ENCODE peak calls at places on chromosomes 1 and 21, in eight cellular contexts. One of them, this sample, is unnamed.
A peak's percentile ranks its signal among the peaks of the same experiment; 100 is the strongest.

GRCh38 chr1:230186003-230186863 is 119.2 kb downstream of the GALNT2 start:
- DNase-seq in endothelial cell of umbilical vein: peak; percentile 92
- DNase-seq in HFFc6: peak; percentile 83
- DNase-seq in epithelial cell of proximal tubule: peak; percentile 10
- DNase-seq in MCF 10A: peak; percentile 99
- DNase-seq in Calu3: peak; percentile 71
- DNase-seq in HFF-Myc: peak; percentile 85
- DNase-seq in lower lobe of right lung: peak; percentile 84
- DNase-seq in this sample: peak; percentile 87

GRCh38 chr1:229509576-229509975 is 1.4 kb upstream of the NUP133 start:
- DNase-seq in endothelial cell of umbilical vein: no peak
- DNase-seq in Calu3: no peak
- DNase-seq in HFF-Myc: no peak
- DNase-seq in lower lobe of right lung: no peak
- DNase-seq in epithelial cell of proximal tubule: no peak
- DNase-seq in MCF 10A: peak; percentile 78
- DNase-seq in HFFc6: no peak
- DNase-seq in this sample: no peak

GRCh38 chr1:172350781-172351180 is 69.7 kb upstream of the C1orf105 start:
- DNase-seq in lower lobe of right lung: no peak
- DNase-seq in endothelial cell of umbilical vein: peak; percentile 2
- DNase-seq in MCF 10A: no peak
- DNase-seq in HFF-Myc: no peak
- DNase-seq in HFFc6: no peak
- DNase-seq in Calu3: no peak
- DNase-seq in epithelial cell of proximal tubule: no peak
- DNase-seq in this sample: no peak

GRCh38 chr1:196160066-196160795 is 448.0 kb downstream of the KCNT2 start:
- DNase-seq in epithelial cell of proximal tubule: peak; percentile 13
- DNase-seq in Calu3: no peak
- DNase-seq in MCF 10A: peak; percentile 95
- DNase-seq in HFF-Myc: no peak
- DNase-seq in endothelial cell of umbilical vein: no peak
- DNase-seq in HFFc6: peak; percentile 70
- DNase-seq in lower lobe of right lung: no peak
- DNase-seq in this sample: no peak

GRCh38 chr1:56073206-56073605 is 506.2 kb downstream of the PLPP3 start:
- DNase-seq in endothelial cell of umbilical vein: no peak
- DNase-seq in HFFc6: peak; percentile 25
- DNase-seq in MCF 10A: no peak
- DNase-seq in HFF-Myc: no peak
- DNase-seq in lower lobe of right lung: no peak
- DNase-seq in Calu3: no peak
- DNase-seq in epithelial cell of proximal tubule: no peak
- DNase-seq in this sample: no peak

GRCh38 chr1:983736-984475 is 2.0 kb upstream of the PERM1 start:
- DNase-seq in endothelial cell of umbilical vein: no peak
- DNase-seq in MCF 10A: no peak
- DNase-seq in HFF-Myc: no peak
- DNase-seq in lower lobe of right lung: no peak
- DNase-seq in HFFc6: no peak
- DNase-seq in Calu3: peak; percentile 57
- DNase-seq in epithelial cell of proximal tubule: no peak
- DNase-seq in this sample: no peak

GRCh38 chr1:193589597-193590040 is 403.2 kb upstream of the B3GALT2 start:
- DNase-seq in Calu3: no peak
- DNase-seq in HFF-Myc: peak; percentile 33
- DNase-seq in MCF 10A: peak; percentile 97
- DNase-seq in endothelial cell of umbilical vein: peak; percentile 38
- DNase-seq in epithelial cell of proximal tubule: no peak
- DNase-seq in lower lobe of right lung: no peak
- DNase-seq in HFFc6: peak; percentile 22
- DNase-seq in this sample: no peak

GRCh38 chr21:42400525-42400924 is 3.2 kb upstream of the UBASH3A start:
- DNase-seq in lower lobe of right lung: no peak
- DNase-seq in HFF-Myc: peak; percentile 22
- DNase-seq in Calu3: no peak
- DNase-seq in endothelial cell of umbilical vein: no peak
- DNase-seq in epithelial cell of proximal tubule: no peak
- DNase-seq in HFFc6: no peak
- DNase-seq in MCF 10A: peak; percentile 68
- DNase-seq in this sample: no peak

GRCh38 chr1:225318706-225319575 is 108.9 kb downstream of the LBR start:
- DNase-seq in Calu3: peak; percentile 71
- DNase-seq in epithelial cell of proximal tubule: peak; percentile 22
- DNase-seq in MCF 10A: peak; percentile 85
- DNase-seq in endothelial cell of umbilical vein: peak; percentile 38
- DNase-seq in HFFc6: peak; percentile 40
- DNase-seq in lower lobe of right lung: no peak
- DNase-seq in HFF-Myc: peak; percentile 21
- DNase-seq in this sample: no peak

GRCh38 chr1:89125571-89126233 is at the start of gene GBP2:
- DNase-seq in epithelial cell of proximal tubule: peak; percentile 84
- DNase-seq in lower lobe of right lung: no peak
- DNase-seq in endothelial cell of umbilical vein: peak; percentile 85
- DNase-seq in MCF 10A: peak; percentile 84
- DNase-seq in HFFc6: peak; percentile 71
- DNase-seq in Calu3: peak; percentile 4
- DNase-seq in HFF-Myc: peak; percentile 42
- DNase-seq in this sample: no peak

GRCh38 chr1:44786138-44786840 is 1.7 kb downstream of the BEST4 start:
- DNase-seq in epithelial cell of proximal tubule: no peak
- DNase-seq in Calu3: peak; percentile 76
- DNase-seq in endothelial cell of umbilical vein: peak; percentile 69
- DNase-seq in lower lobe of right lung: peak; percentile 86
- DNase-seq in HFF-Myc: no peak
- DNase-seq in MCF 10A: peak; percentile 68
- DNase-seq in HFFc6: peak; percentile 33
- DNase-seq in this sample: peak; percentile 89

GRCh38 chr1:173101589-173101988 is 50.8 kb upstream of the TNFSF18 start:
- DNase-seq in HFF-Myc: no peak
- DNase-seq in Calu3: no peak
- DNase-seq in lower lobe of right lung: no peak
- DNase-seq in epithelial cell of proximal tubule: no peak
- DNase-seq in MCF 10A: no peak
- DNase-seq in HFFc6: no peak
- DNase-seq in endothelial cell of umbilical vein: no peak
- DNase-seq in this sample: no peak

GRCh38 chr1:14672030-14672429 is 73.5 kb downstream of the KAZN start:
- DNase-seq in endothelial cell of umbilical vein: no peak
- DNase-seq in MCF 10A: no peak
- DNase-seq in lower lobe of right lung: no peak
- DNase-seq in Calu3: no peak
- DNase-seq in HFFc6: no peak
- DNase-seq in HFF-Myc: no peak
- DNase-seq in epithelial cell of proximal tubule: peak; percentile 13
- DNase-seq in this sample: no peak

GRCh38 chr1:34266127-34266951 is 89.6 kb downstream of the C1orf94 start:
- DNase-seq in Calu3: no peak
- DNase-seq in epithelial cell of proximal tubule: no peak
- DNase-seq in MCF 10A: no peak
- DNase-seq in endothelial cell of umbilical vein: no peak
- DNase-seq in HFFc6: no peak
- DNase-seq in lower lobe of right lung: no peak
- DNase-seq in HFF-Myc: no peak
- DNase-seq in this sample: no peak

GRCh38 chr1:11414921-11415538 is 63.9 kb upstream of the DISP3 start:
- DNase-seq in endothelial cell of umbilical vein: no peak
- DNase-seq in epithelial cell of proximal tubule: no peak
- DNase-seq in Calu3: no peak
- DNase-seq in HFFc6: no peak
- DNase-seq in lower lobe of right lung: no peak
- DNase-seq in MCF 10A: no peak
- DNase-seq in HFF-Myc: no peak
- DNase-seq in this sample: no peak
- TF ChIP-seq CTCF in endothelial cell of umbilical vein: no peak
- TF ChIP-seq CTCF in epithelial cell of proximal tubule: no peak
- TF ChIP-seq CTCF in Calu3: no peak
- TF ChIP-seq CTCF in HFFc6: no peak
- TF ChIP-seq CTCF in lower lobe of right lung: no peak
- TF ChIP-seq CTCF in MCF 10A: no peak
- TF ChIP-seq CTCF in HFF-Myc: no peak
- TF ChIP-seq CTCF in this sample: no peak

DNA sequence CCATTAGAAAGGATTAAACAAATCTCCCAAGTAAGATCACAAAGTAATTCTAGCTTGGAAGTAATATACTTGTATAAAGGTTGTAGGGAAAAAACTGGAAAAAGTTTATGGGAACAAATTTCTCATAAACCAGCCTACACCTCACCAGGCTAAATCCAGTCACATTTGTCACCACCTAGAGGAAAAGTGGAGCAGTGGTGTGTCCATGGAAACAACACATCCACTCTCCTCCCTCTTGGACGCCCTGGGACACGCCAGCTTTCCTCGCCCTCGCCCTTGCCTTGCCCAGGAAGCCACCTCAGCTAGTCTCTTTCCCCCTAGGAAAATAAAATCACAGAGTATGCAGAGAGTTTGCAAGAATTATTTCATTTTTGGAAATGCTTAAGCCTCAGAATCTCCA is 2.2 kb downstream of the PALMD start:
- DNase-seq in endothelial cell of umbilical vein: peak; percentile 95
- DNase-seq in HFF-Myc: no peak
- DNase-seq in lower lobe of right lung: peak; percentile 42
- DNase-seq in Calu3: peak; percentile 59
- DNase-seq in HFFc6: no peak
- DNase-seq in MCF 10A: peak; percentile 62
- DNase-seq in epithelial cell of proximal tubule: no peak
- DNase-seq in this sample: peak; percentile 57
- TF ChIP-seq CTCF in endothelial cell of umbilical vein: peak; percentile 40
- TF ChIP-seq CTCF in HFF-Myc: no peak
- TF ChIP-seq CTCF in lower lobe of right lung: peak; percentile 18
- TF ChIP-seq CTCF in Calu3: no peak
- TF ChIP-seq CTCF in HFFc6: peak; percentile 46
- TF ChIP-seq CTCF in MCF 10A: no peak
- TF ChIP-seq CTCF in epithelial cell of proximal tubule: peak; percentile 48
- TF ChIP-seq CTCF in this sample: peak; percentile 27

DNA sequence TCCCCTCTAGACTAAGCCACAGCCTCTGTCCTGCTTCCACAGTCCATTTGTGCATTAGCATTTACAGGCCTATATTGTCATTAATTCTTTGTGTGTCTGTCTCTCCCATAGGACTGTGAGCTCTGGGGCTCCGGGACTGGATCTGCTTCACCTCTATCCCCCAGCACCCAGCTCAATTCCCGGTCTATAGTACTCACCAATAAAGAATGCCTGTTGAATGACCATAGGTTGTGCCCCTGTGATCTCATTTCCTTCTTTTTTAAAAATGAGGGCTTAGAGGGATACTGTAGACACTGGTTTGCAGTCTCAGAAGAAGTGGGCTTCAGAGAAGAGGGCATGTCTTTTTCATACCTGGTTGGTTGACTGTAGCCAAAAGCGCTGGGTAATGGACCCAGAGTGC is 8.8 kb upstream of the POU3F1 start:
- DNase-seq in Calu3: no peak
- DNase-seq in epithelial cell of proximal tubule: no peak
- DNase-seq in MCF 10A: no peak
- DNase-seq in endothelial cell of umbilical vein: no peak
- DNase-seq in lower lobe of right lung: no peak
- DNase-seq in HFFc6: no peak
- DNase-seq in HFF-Myc: no peak
- DNase-seq in this sample: no peak
- TF ChIP-seq CTCF in Calu3: no peak
- TF ChIP-seq CTCF in epithelial cell of proximal tubule: no peak
- TF ChIP-seq CTCF in MCF 10A: no peak
- TF ChIP-seq CTCF in endothelial cell of umbilical vein: no peak
- TF ChIP-seq CTCF in lower lobe of right lung: no peak
- TF ChIP-seq CTCF in HFFc6: no peak
- TF ChIP-seq CTCF in HFF-Myc: no peak
- TF ChIP-seq CTCF in this sample: no peak

GRCh38 chr1:78565393-78565792 is 54.9 kb upstream of the IFI44L start:
- DNase-seq in endothelial cell of umbilical vein: no peak
- DNase-seq in lower lobe of right lung: no peak
- DNase-seq in HFF-Myc: no peak
- DNase-seq in HFFc6: no peak
- DNase-seq in Calu3: no peak
- DNase-seq in MCF 10A: no peak
- DNase-seq in epithelial cell of proximal tubule: no peak
- DNase-seq in this sample: no peak

DNA sequence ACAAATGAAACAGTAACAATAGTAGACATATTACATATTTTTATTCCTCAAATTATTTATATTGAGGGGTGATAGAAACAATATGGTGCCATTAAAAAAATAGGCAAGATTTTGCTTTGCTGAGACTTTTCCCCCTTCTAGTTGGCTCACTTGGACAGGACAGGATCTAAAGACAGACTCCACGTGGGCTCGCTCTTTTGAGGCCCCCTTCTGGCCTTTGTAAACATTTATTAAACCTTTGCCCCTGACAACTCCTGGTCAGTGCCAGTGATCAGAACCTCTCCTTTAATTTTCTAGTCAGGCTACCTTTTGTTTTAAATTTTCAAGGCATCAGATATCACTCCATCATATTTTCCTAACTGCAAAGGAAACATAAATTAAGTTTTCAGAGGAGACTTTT is 49.7 kb upstream of the IFI44L start:
- DNase-seq in epithelial cell of proximal tubule: no peak
- DNase-seq in HFF-Myc: no peak
- DNase-seq in lower lobe of right lung: no peak
- DNase-seq in endothelial cell of umbilical vein: no peak
- DNase-seq in HFFc6: no peak
- DNase-seq in MCF 10A: peak; percentile 9
- DNase-seq in Calu3: no peak
- DNase-seq in this sample: no peak
- TF ChIP-seq CTCF in epithelial cell of proximal tubule: peak; percentile 28
- TF ChIP-seq CTCF in HFF-Myc: no peak
- TF ChIP-seq CTCF in lower lobe of right lung: no peak
- TF ChIP-seq CTCF in endothelial cell of umbilical vein: no peak
- TF ChIP-seq CTCF in HFFc6: peak; percentile 30
- TF ChIP-seq CTCF in MCF 10A: no peak
- TF ChIP-seq CTCF in Calu3: no peak
- TF ChIP-seq CTCF in this sample: no peak

DNA sequence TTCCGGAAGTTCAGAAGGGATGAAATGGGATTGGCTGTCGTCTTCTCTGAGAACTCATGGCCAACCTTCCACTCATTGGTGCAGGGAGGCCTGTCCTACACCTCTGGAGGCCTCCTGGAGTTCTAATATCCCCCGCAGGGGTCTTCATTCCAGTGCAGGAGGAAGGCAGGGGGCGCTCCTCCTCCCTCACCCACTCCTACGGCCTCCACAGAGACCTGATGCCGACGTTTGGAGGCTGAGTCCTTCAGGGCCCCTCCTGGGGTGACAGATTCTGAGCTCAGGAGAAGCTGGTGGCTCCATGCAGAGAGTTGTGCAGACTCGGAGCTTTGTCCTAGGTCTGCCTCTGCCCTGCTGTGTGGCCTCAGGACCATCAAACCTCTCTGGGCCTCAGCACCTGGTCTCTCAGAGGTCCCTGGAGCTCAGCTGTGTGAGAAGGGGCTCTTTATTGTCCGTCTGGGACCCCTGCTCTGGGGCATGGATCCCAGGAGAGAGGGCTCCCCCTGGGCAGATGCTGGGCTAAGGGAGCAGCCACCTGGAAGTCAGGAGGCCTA is 102.3 kb upstream of the WNT4 start:
- DNase-seq in HFFc6: no peak
- DNase-seq in HFF-Myc: no peak
- DNase-seq in MCF 10A: no peak
- DNase-seq in lower lobe of right lung: no peak
- DNase-seq in endothelial cell of umbilical vein: no peak
- DNase-seq in Calu3: no peak
- DNase-seq in epithelial cell of proximal tubule: no peak
- DNase-seq in this sample: no peak
- TF ChIP-seq CTCF in HFFc6: no peak
- TF ChIP-seq CTCF in HFF-Myc: no peak
- TF ChIP-seq CTCF in MCF 10A: no peak
- TF ChIP-seq CTCF in lower lobe of right lung: no peak
- TF ChIP-seq CTCF in endothelial cell of umbilical vein: no peak
- TF ChIP-seq CTCF in Calu3: no peak
- TF ChIP-seq CTCF in epithelial cell of proximal tubule: no peak
- TF ChIP-seq CTCF in this sample: no peak

GRCh38 chr1:24991242-24992037 is 61.4 kb upstream of the RUNX3 start:
- DNase-seq in Calu3: no peak
- DNase-seq in endothelial cell of umbilical vein: no peak
- DNase-seq in HFFc6: no peak
- DNase-seq in lower lobe of right lung: no peak
- DNase-seq in epithelial cell of proximal tubule: no peak
- DNase-seq in HFF-Myc: no peak
- DNase-seq in MCF 10A: no peak
- DNase-seq in this sample: no peak
- TF ChIP-seq CTCF in Calu3: no peak
- TF ChIP-seq CTCF in endothelial cell of umbilical vein: no peak
- TF ChIP-seq CTCF in HFFc6: no peak
- TF ChIP-seq CTCF in lower lobe of right lung: no peak
- TF ChIP-seq CTCF in epithelial cell of proximal tubule: no peak
- TF ChIP-seq CTCF in HFF-Myc: no peak
- TF ChIP-seq CTCF in MCF 10A: no peak
- TF ChIP-seq CTCF in this sample: no peak

This sample was measured in upper lobe of right lung.